ENCODE peak calls at places on chromosomes 16 and 17, in eight cellular contexts. T, N, X, K, Y, O, F and U are unnamed samples.

GRCh38 chr17:6712854-6713129 is 377 bp downstream of the SLC13A5 start:
- DNase-seq in T (no peak), N (no peak), X (no peak), K (no peak), Y (no peak), O (no peak), F (no peak), U (no peak)

GRCh38 chr16:71923941-71924690 is 28.8 kb downstream of the IST1 start:
- DNase-seq in T (peak), N (no peak), X (no peak), K (no peak), Y (peak), O (no peak), F (no peak), U (no peak)

GRCh38 chr17:80827646-80828643 is 163.7 kb upstream of the CHMP6 start:
- DNase-seq in T (peak), N (peak), X (no peak), K (no peak), Y (no peak), O (no peak), F (no peak), U (no peak)

GRCh38 chr17:28684963-28685362 is 23.0 kb downstream of the SUPT6H start:
- DNase-seq in T (peak), N (no peak), X (peak), K (no peak), Y (peak), O (no peak), F (no peak), U (peak)

GRCh38 chr17:49471089-49471683 is 23.9 kb upstream of the NGFR start:
- DNase-seq in T (no peak), N (no peak), X (peak), K (no peak), Y (no peak), O (no peak), F (no peak), U (no peak)

GRCh38 chr17:34840758-34841157 is 120.5 kb downstream of the CCT6B start:
- DNase-seq in T (no peak), N (peak), X (no peak), K (no peak), Y (peak), O (no peak), F (no peak), U (no peak)

GRCh38 chr17:72811976-72812687 is 280.4 kb downstream of the SLC39A11 start:
- DNase-seq in T (no peak), N (no peak), X (no peak), K (no peak), Y (no peak), O (no peak), F (no peak), U (no peak)

GRCh38 chr17:29514792-29515191 is 52.0 kb downstream of the ABHD15 start:
- DNase-seq in T (peak), N (no peak), X (peak), K (no peak), Y (no peak), O (no peak), F (no peak), U (no peak)

GRCh38 chr17:61478790-61479492 is 26.7 kb downstream of the TBX4 start:
- DNase-seq in T (no peak), N (peak), X (no peak), K (no peak), Y (no peak), O (no peak), F (no peak), U (no peak)

GRCh38 chr17:67639555-67639954 is 78.2 kb upstream of the NOL11 start:
- DNase-seq in T (no peak), N (no peak), X (no peak), K (no peak), Y (no peak), O (no peak), F (no peak), U (no peak)

GRCh38 chr17:2050871-2051387 is 4.0 kb upstream of the HIC1 start:
- DNase-seq in T (peak), N (peak), X (no peak), K (no peak), Y (no peak), O (no peak), F (peak), U (no peak)

GRCh38 chr17:57645950-57646686 is 99.0 kb downstream of the CCDC182 start:
- DNase-seq in T (peak), N (no peak), X (no peak), K (no peak), Y (peak), O (no peak), F (no peak), U (no peak)

GRCh38 chr17:2230877-2231276 is 72.7 kb downstream of the SMG6 start:
- DNase-seq in T (no peak), N (no peak), X (no peak), K (no peak), Y (no peak), O (no peak), F (no peak), U (no peak)

GRCh38 chr17:1573932-1574696 is 11.5 kb upstream of the PITPNA start:
- DNase-seq in T (peak), N (peak), X (peak), K (peak), Y (peak), O (peak), F (peak), U (peak)

GRCh38 chr16:88782454-88783390 is 2.3 kb downstream of the PIEZO1 start:
- DNase-seq in T (peak), N (no peak), X (peak), K (no peak), Y (peak), O (no peak), F (no peak), U (no peak)